ENCODE peak calls at places on chromosome 14, in eight cellular contexts. A is neural crest cell, U is lower lobe of right lung, E is epithelial cell of esophagus, T is progenitor cell of endocrine pancreas, S is AG04450, Y is dorsolateral prefrontal cortex, R is RWPE1. X is an unnamed sample.

GRCh38 chr14:21796912-21797311 is 123.3 kb upstream of the OR4E1 start:
- DNase-seq in R (no peak), U (no peak), Y (no peak), S (no peak), T (no peak), A (no peak), E (peak; percentile 7), X (no peak)

GRCh38 chr14:64704743-64705405 is 650 bp downstream of the PLEKHG3 start:
- DNase-seq in R (no peak), T (peak; percentile 30), Y (peak; percentile 42), E (no peak), S (no peak), A (peak; percentile 43), U (peak; percentile 66), X (peak; percentile 15)

GRCh38 chr14:84036863-84037262 is 1493.1 kb upstream of the FLRT2 start:
- DNase-seq in U (no peak), A (no peak), R (no peak), T (no peak), Y (no peak), S (no peak), E (peak; percentile 1), X (peak; percentile 28)

GRCh38 chr14:54688229-54688628 is 121.3 kb downstream of the SAMD4A start:
- DNase-seq in R (no peak), E (no peak), Y (no peak), T (no peak), U (no peak), A (no peak), S (no peak), X (no peak)

GRCh38 chr14:70995671-70996070 is 88.4 kb downstream of the PCNX1 start:
- DNase-seq in S (no peak), A (no peak), Y (no peak), R (no peak), T (no peak), E (peak; percentile 28), U (no peak), X (peak; percentile 8)

GRCh38 chr14:37384870-37385596 is 187.3 kb downstream of the MIPOL1 start:
- DNase-seq in S (no peak), Y (no peak), U (no peak), R (no peak), A (no peak), E (peak; percentile 2), T (no peak), X (no peak)

GRCh38 chr14:35140718-35141581 is 18.6 kb downstream of the PRORP start:
- DNase-seq in U (no peak), A (no peak), R (peak; percentile 38), S (no peak), T (no peak), E (peak; percentile 36), Y (no peak), X (peak; percentile 39)

GRCh38 chr14:51873221-51873893 is 12.9 kb downstream of the GNG2 start:
- DNase-seq in A (no peak), Y (no peak), T (no peak), R (peak; percentile 81), U (no peak), E (peak; percentile 69), S (peak; percentile 87), X (peak; percentile 97)

GRCh38 chr14:64233791-64234190 is 60.4 kb downstream of the ESR2 start:
- DNase-seq in R (no peak), T (no peak), S (no peak), A (no peak), Y (no peak), U (no peak), E (no peak), X (no peak)

GRCh38 chr14:65686761-65687160 is 274.2 kb downstream of the FUT8 start:
- DNase-seq in U (no peak), E (peak; percentile 37), R (no peak), T (no peak), Y (no peak), A (no peak), S (no peak), X (no peak)

GRCh38 chr14:102654298-102654697 is 61.8 kb downstream of the RCOR1 start:
- DNase-seq in T (no peak), Y (no peak), E (peak; percentile 66), A (no peak), R (peak; percentile 37), U (no peak), S (no peak), X (no peak)

GRCh38 chr14:67620217-67620789 is 583 bp downstream of the ARG2 start:
- DNase-seq in U (no peak), R (peak; percentile 28), Y (peak; percentile 73), A (peak; percentile 10), S (no peak), E (peak; percentile 35), T (no peak), X (no peak)

GRCh38 chr14:65303185-65303901 is 109.2 kb upstream of the FUT8 start:
- DNase-seq in E (peak; percentile 59), R (peak; percentile 37), T (no peak), Y (no peak), A (no peak), S (no peak), U (no peak), X (peak; percentile 21)

GRCh38 chr14:68941820-68942219 is 37.3 kb downstream of the ACTN1 start:
- DNase-seq in S (peak; percentile 61), T (no peak), R (peak; percentile 88), E (peak; percentile 98), Y (no peak), A (no peak), U (no peak), X (peak; percentile 96)

GRCh38 chr14:53668861-53669260 is 287.8 kb downstream of the BMP4 start:
- DNase-seq in E (no peak), S (no peak), T (no peak), Y (no peak), U (no peak), R (no peak), A (no peak), X (peak; percentile 5)

DNA sequence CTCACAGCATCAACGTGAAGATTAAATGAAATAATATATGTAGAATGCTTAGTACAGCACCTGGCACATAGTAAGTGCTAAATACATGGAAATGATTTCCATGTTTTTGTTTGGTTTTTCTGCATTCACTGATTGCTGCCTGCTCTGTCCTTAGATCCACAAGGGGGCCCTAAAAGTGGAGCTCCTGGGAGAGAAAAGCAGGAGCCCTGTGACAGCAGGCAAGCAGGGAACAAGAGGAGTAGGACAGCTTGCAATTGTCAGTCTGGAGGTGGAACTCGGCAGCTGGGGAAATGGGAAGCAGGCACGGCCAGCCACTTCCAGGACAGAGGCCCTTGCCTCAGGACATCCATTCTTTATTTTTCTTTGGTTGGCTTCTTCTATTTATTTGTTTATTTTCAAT is 292.9 kb downstream of the BMP4 start:
- DNase-seq in U (no peak), E (peak; percentile 15), A (no peak), R (no peak), T (no peak), S (no peak), Y (peak; percentile 33), X (peak; percentile 1)
- TF ChIP-seq CTCF in U (no peak), E (peak; percentile 25), A (peak; percentile 39), R (no peak), T (peak; percentile 42), S (peak; percentile 38), Y (no peak), X (peak; percentile 42)

DNA sequence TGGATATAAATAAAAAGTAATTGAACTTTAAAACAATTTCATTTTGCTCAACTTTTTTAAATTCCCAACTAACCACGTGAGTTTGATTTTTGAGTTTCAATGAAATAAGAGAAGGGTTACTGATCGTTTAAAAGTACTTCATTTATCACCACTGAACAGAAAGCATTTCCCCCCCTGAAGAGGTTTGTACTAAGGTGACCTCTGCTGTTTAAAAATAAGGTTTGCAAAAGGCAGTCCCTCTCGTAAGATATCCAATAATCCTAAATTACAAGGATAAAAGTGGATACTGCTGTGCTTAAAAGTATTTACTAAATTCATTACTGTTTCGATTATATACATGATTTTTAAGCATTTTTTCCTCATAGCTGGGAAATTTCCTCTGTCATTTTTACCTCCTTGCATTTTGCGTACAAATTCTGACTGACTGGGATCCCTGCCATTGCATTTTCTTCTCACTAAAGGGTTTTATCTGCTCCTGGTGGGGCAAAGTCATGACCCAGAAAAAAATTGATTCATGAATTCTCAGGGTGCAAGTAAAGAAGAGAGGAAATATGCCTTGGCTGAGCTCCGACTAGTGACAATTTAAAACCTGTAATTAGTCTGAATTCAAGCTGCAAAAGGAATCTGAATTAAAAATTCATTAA is 463.8 kb downstream of the PRKD1 start:
- DNase-seq in A (no peak), R (peak; percentile 5), T (no peak), S (no peak), Y (no peak), U (no peak), E (no peak), X (peak; percentile 11)
- TF ChIP-seq CTCF in A (no peak), R (no peak), T (peak; percentile 18), S (no peak), Y (no peak), U (no peak), E (no peak), X (peak; percentile 29)

GRCh38 chr14:73747386-73748211 is 33.4 kb upstream of the PNMA1 start:
- DNase-seq in T (no peak), R (no peak), U (no peak), E (no peak), Y (no peak), A (no peak), S (no peak), X (no peak)

GRCh38 chr14:73744874-73745529 is 30.8 kb upstream of the PNMA1 start:
- DNase-seq in U (peak; percentile 69), Y (no peak), T (no peak), S (no peak), E (peak; percentile 90), R (peak; percentile 73), A (no peak), X (no peak)

GRCh38 chr14:73745571-73746539 is 31.7 kb upstream of the PNMA1 start:
- DNase-seq in R (no peak), U (no peak), E (no peak), Y (no peak), T (no peak), S (no peak), A (no peak), X (no peak)

GRCh38 chr14:73748858-73749357 is 34.7 kb upstream of the PNMA1 start:
- DNase-seq in U (no peak), Y (no peak), S (no peak), R (no peak), A (no peak), E (no peak), T (no peak), X (no peak)

GRCh38 chr14:73746540-73747385 is 32.6 kb upstream of the PNMA1 start:
- DNase-seq in A (no peak), U (no peak), T (no peak), Y (no peak), S (no peak), E (no peak), R (no peak), X (no peak)
- TF ChIP-seq CTCF in A (no peak), U (no peak), T (no peak), Y (no peak), S (peak; percentile 39), E (peak; percentile 47), R (no peak), X (peak; percentile 42)

DNA sequence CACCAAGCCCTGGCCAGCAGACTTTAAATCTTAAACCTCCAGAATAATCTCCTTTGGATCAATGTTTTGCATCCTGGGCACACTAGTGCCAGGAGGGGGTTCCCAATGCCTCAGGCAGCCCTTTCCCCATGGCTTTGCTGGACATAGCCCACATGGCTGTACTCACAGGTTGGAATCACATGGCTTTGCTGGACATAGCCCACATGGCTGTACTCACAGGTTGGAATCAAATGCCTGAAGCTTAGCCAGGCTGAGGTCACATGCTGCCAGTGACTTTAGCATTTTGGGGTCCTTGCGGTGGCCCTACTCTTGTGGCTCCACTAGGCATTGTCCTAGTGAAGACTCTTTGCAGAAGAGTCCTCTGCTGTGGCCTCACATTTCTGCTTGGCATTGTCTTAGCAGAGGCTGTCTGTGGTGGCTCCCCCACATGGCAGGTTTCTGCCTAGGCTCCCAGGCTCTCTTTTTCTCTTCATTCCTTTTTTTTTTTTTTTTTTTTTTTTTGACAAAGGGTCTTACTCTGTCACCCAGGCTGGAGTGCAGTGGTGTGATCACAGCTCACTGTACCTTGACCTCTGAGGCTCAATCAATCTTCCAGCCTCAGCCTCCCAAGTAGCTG is 13.0 kb downstream of the FLVCR2 start:
- DNase-seq in S (no peak), Y (no peak), U (no peak), R (no peak), T (no peak), A (no peak), E (no peak), X (no peak)
- TF ChIP-seq CTCF in S (no peak), Y (no peak), U (no peak), R (no peak), T (no peak), A (no peak), E (no peak), X (no peak)

X was measured in AG10803.